ENCODE peak calls at places on chromosome 15, in four cellular contexts. K, W, O and T are unnamed samples. For H3K4me1, the result is how much of the 10 kb centered on the place peaks cover.

GRCh38 chr15:98134875-98135274 is 174.4 kb downstream of the ARRDC4 start:
- DNase-seq in O (no peak), W (no peak), K (no peak), T (peak)

GRCh38 chr15:74427607-74428441 is 5.9 kb downstream of the SEMA7A start:
- DNase-seq in W (no peak), K (no peak), O (no peak), T (no peak)

GRCh38 chr15:77104155-77104554 is 33.2 kb upstream of the TSPAN3 start:
- DNase-seq in W (no peak), K (no peak), O (peak), T (no peak)

GRCh38 chr15:55915876-55916567 is 77.4 kb downstream of the NEDD4 start:
- DNase-seq in W (no peak), K (no peak), O (no peak), T (no peak)

GRCh38 chr15:101151286-101151685 is 100.6 kb downstream of the CHSY1 start:
- DNase-seq in W (no peak), O (no peak), K (no peak), T (no peak)

GRCh38 chr15:83837946-83838571 is 184.1 kb downstream of the ADAMTSL3 start:
- DNase-seq in O (peak), W (peak), K (peak), T (no peak)

GRCh38 chr15:50873935-50874353 is 34.5 kb upstream of the AP4E1 start:
- DNase-seq in O (no peak), K (no peak), W (no peak), T (no peak)

GRCh38 chr15:29676961-29677402 is 145.3 kb downstream of the TJP1 start:
- DNase-seq in W (no peak), O (no peak), K (no peak), T (no peak)

GRCh38 chr15:101307897-101308603 is 13.0 kb upstream of the SNRPA1 start:
- DNase-seq in W (no peak), O (no peak), K (no peak), T (no peak)

GRCh38 chr15:47571241-47571640 is 146.1 kb upstream of the SEMA6D start:
- DNase-seq in K (no peak), O (no peak), W (no peak), T (no peak)

GRCh38 chr15:96497951-96498350 is 167.5 kb downstream of the NR2F2 start:
- DNase-seq in O (no peak), K (no peak), W (no peak), T (no peak)

GRCh38 chr15:91271565-91272153 is 171.6 kb downstream of the SV2B start:
- DNase-seq in W (peak), O (peak), K (peak), T (no peak)

GRCh38 chr15:31372635-31373091 is 46.0 kb downstream of the KLF13 start:
- DNase-seq in O (peak), W (peak), K (no peak), T (no peak)

GRCh38 chr15:97504031-97504430 is 456.5 kb upstream of the ARRDC4 start:
- DNase-seq in K (no peak), W (no peak), O (no peak), T (no peak)

GRCh38 chr15:32730677-32731654 is 13.2 kb downstream of the GREM1 start:
- DNase-seq in K (peak), O (no peak), W (peak), T (no peak)

GRCh38 chr15:45457215-45457614 is 65.3 kb downstream of the SLC30A4 start:
- DNase-seq in O (no peak), K (no peak), W (no peak), T (no peak)

GRCh38 chr15:64749167-64749566 is 26.2 kb downstream of the RBPMS2 start:
- DNase-seq in O (peak), W (no peak), K (no peak), T (no peak)

GRCh38 chr15:74179101-74179841 is 5.8 kb downstream of the ISLR start:
- DNase-seq in K (no peak), W (no peak), O (peak), T (peak)

GRCh38 chr15:37135225-37135624 is 34.9 kb upstream of the MEIS2 start:
- DNase-seq in K (peak), W (no peak), O (no peak), T (no peak)

GRCh38 chr15:94293411-94294402 is 62.3 kb downstream of the MCTP2 start:
- DNase-seq in K (no peak), O (no peak), W (no peak), T (no peak)

GRCh38 chr15:69576035-69576526 is 123.5 kb downstream of the RPLP1 start:
- DNase-seq in W (peak), O (peak), K (peak), T (no peak)

GRCh38 chr15:85316244-85316934 is 64.0 kb upstream of the AKAP13 start:
- DNase-seq in W (peak), O (no peak), K (peak), T (no peak)

GRCh38 chr15:56028430-56028829 is 35.0 kb upstream of the NEDD4 start:
- DNase-seq in O (no peak), W (no peak), K (no peak), T (no peak)

GRCh38 chr15:44296625-44297524 is 8.4 kb downstream of the GOLM2 start:
- DNase-seq in K (peak), O (no peak), W (no peak), T (no peak)
- H3K4me1 ChIP-seq in K (under half), O (under half), W (under half), T (under half)

DNA sequence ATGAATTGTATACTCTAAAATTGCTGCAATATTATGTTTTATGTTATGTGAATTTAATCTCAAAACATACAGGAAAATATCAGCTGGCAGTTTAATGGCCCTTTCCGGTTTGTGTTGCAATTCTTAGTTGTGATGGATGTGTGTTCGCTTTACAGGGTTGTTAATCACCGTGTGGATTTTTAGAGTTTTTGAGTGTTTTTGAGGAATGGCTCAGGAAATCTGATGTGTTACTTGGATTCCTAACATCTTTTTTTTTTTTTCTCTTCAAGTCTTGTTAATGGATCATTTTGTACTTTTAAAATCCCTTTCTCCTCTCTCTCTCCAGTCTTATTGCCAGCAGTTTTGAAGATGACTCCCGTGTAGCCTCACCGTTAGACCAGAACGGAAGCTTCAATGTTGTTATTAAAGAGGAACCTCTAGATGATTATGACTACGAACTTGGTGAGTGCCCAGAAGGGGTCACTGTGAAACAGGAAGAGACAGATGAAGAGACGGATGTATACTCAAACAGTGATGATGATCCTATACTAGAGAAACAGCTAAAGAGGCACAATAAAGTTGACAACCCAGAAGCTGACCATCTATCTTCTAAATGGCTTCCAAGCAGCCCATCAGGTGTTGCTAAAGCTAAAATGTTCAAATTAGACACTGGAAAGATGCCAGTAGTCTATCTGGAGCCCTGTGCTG is 35.7 kb downstream of the MGA start:
- DNase-seq in K (peak), O (no peak), W (no peak), T (no peak)
- TF ChIP-seq POLR2A in K (no peak), O (no peak), W (no peak), T (no peak)

DNA sequence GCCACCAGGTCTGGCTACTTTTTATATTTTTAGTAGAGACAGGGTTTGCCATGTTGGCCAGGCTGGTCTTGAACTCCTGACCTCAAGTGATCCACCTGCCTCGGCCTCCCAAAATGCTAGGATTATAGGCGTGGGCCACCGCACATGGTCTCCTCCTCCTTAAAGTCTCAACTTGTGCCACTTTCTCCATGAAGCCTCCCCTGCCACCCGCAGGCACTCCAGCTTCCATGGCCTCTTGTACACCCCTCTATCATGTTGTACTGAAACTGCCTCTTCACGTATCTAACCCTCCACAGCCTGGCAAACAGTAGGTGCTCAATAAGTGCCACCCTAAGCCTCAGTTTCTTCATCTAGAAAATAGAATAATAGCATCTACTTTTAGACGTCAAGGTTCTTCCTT is 39.9 kb downstream of the ISG20 start:
- DNase-seq in O (no peak), W (peak), K (no peak), T (peak)
- TF ChIP-seq CTCF in O (no peak), W (no peak), K (no peak), T (no peak)

GRCh38 chr15:68113273-68113672 is 59.2 kb downstream of the PIAS1 start:
- DNase-seq in W (no peak), K (no peak), O (no peak), T (no peak)

GRCh38 chr15:68114840-68115239 is 60.7 kb downstream of the PIAS1 start:
- DNase-seq in O (no peak), W (no peak), K (no peak), T (no peak)

GRCh38 chr15:68113751-68114150 is 59.6 kb downstream of the PIAS1 start:
- DNase-seq in W (no peak), K (no peak), O (no peak), T (no peak)

GRCh38 chr15:68112711-68113110 is 58.6 kb downstream of the PIAS1 start:
- DNase-seq in W (no peak), O (no peak), K (no peak), T (no peak)

DNA sequence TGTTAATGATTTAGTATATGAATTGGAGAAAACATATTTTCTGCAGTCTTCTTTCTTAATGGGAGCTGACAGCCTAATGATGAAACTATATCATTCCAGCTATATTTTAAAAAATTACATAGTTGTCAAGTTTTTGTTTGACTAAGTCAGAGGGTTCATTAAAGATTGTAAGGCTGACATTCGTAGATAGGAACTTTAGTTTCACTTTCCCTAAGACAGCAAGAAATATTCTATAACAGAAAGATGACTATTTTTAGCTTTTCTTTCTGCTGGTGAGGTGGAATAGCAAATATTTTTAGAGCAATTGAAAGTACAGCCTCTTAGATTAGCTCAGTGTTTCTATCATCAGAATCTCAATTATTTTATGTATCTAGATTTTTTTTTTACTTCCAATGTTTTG is 60.2 kb downstream of the PIAS1 start:
- DNase-seq in W (no peak), K (no peak), O (no peak), T (no peak)
- H3K4me1 ChIP-seq in W (under half), K (under half), O (under half), T (under half)

GRCh38 chr15:99251436-99251821 is at the start of gene LRRC28:
- DNase-seq in O (no peak), W (no peak), K (no peak), T (no peak)
- TF ChIP-seq POLR2A in O (peak), W (peak), K (peak), T (no peak)

GRCh38 chr15:59595434-59595915 is 16.1 kb upstream of the GCNT3 start:
- DNase-seq in O (no peak), K (no peak), W (no peak), T (no peak)
- TF ChIP-seq CTCF in O (no peak), K (no peak), W (no peak), T (no peak)

GRCh38 chr15:89330119-89330518 is 4.5 kb downstream of the POLG start:
- DNase-seq in W (no peak), K (no peak), O (no peak), T (no peak)

GRCh38 chr15:89327113-89327512 is 7.5 kb downstream of the POLG start:
- DNase-seq in W (no peak), K (no peak), O (no peak), T (no peak)

GRCh38 chr15:89326316-89326715 is 8.3 kb downstream of the POLG start:
- DNase-seq in K (no peak), O (no peak), W (no peak), T (peak)

GRCh38 chr15:89329329-89330084 is 5.1 kb downstream of the POLG start:
- DNase-seq in O (no peak), W (no peak), K (no peak), T (no peak)

GRCh38 chr15:89328398-89329254 is 6.0 kb downstream of the POLG start:
- DNase-seq in O (no peak), W (no peak), K (no peak), T (no peak)
- H3K4me1 ChIP-seq in O (under half), W (under half), K (under half), T (half or more)

DNA sequence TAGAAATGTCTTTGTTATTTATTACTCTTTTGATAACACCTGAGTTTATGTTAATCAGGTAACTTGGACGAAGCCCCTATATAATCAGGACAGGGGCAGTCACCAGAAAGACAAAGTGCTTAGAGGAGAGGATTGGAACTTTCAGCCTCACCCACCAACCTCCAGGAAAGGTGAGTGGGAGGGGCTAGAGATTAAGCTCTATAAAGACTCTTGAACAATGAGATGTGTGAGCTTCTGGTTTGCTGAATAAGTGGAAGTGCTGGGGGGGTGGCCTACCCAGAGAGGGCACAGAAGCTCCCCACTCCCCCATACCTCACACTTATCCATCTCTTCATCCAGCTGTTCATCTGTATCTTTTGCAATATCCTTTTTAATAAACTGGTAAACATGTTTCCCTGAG is 73.9 kb downstream of the TTBK2 start:
- DNase-seq in W (no peak), K (no peak), O (no peak), T (no peak)
- TF ChIP-seq POLR2A in W (no peak), K (no peak), O (no peak), T (no peak)